ENCODE peak calls at places on chromosomes 6 and 20, in six cellular contexts. One of them, this sample, is unnamed.

GRCh38 chr6:90187437-90188049 is 109.1 kb downstream of the BACH2 start:
- DNase-seq in PC-3: no peak
- DNase-seq in mammary epithelial cell: no peak
- DNase-seq in astrocyte: no peak
- DNase-seq in K562: no peak
- DNase-seq in GM23248: no peak
- DNase-seq in this sample: no peak

GRCh38 chr6:166758136-166758704 is 131.2 kb upstream of the RPS6KA2 start:
- DNase-seq in astrocyte: no peak
- DNase-seq in PC-3: no peak
- DNase-seq in GM23248: no peak
- DNase-seq in K562: no peak
- DNase-seq in mammary epithelial cell: no peak
- DNase-seq in this sample: no peak

GRCh38 chr6:136123464-136123863 is 126.6 kb downstream of the MTFR2 start:
- DNase-seq in PC-3: peak; percentile 60
- DNase-seq in mammary epithelial cell: peak; percentile 39
- DNase-seq in K562: no peak
- DNase-seq in GM23248: peak; percentile 73
- DNase-seq in astrocyte: peak; percentile 56
- DNase-seq in this sample: peak; percentile 53

GRCh38 chr6:150090328-150090727 is 21.4 kb upstream of the ULBP3 start:
- DNase-seq in K562: no peak
- DNase-seq in PC-3: no peak
- DNase-seq in GM23248: no peak
- DNase-seq in astrocyte: no peak
- DNase-seq in mammary epithelial cell: no peak
- DNase-seq in this sample: no peak

GRCh38 chr6:13367396-13367795 is 39.1 kb upstream of the TBC1D7 start:
- DNase-seq in mammary epithelial cell: no peak
- DNase-seq in K562: no peak
- DNase-seq in PC-3: no peak
- DNase-seq in astrocyte: no peak
- DNase-seq in GM23248: no peak
- DNase-seq in this sample: no peak

GRCh38 chr20:39823239-39823638 is 861.1 kb downstream of the DHX35 start:
- DNase-seq in K562: no peak
- DNase-seq in PC-3: no peak
- DNase-seq in mammary epithelial cell: peak; percentile 44
- DNase-seq in GM23248: peak; percentile 93
- DNase-seq in astrocyte: peak; percentile 96
- DNase-seq in this sample: peak; percentile 53

GRCh38 chr6:135876048-135876447 is 24.5 kb downstream of the PDE7B start:
- DNase-seq in PC-3: no peak
- DNase-seq in mammary epithelial cell: no peak
- DNase-seq in GM23248: no peak
- DNase-seq in astrocyte: no peak
- DNase-seq in K562: no peak
- DNase-seq in this sample: no peak

GRCh38 chr20:2859330-2860121 is 13.8 kb upstream of the PTPRA start:
- DNase-seq in mammary epithelial cell: no peak
- DNase-seq in astrocyte: peak; percentile 31
- DNase-seq in K562: no peak
- DNase-seq in GM23248: peak; percentile 70
- DNase-seq in PC-3: no peak
- DNase-seq in this sample: peak; percentile 49

GRCh38 chr6:39823187-39823815 is 31.1 kb downstream of the DAAM2 start:
- DNase-seq in K562: no peak
- DNase-seq in astrocyte: no peak
- DNase-seq in GM23248: no peak
- DNase-seq in mammary epithelial cell: no peak
- DNase-seq in PC-3: no peak
- DNase-seq in this sample: peak; percentile 68

GRCh38 chr6:157965387-157965786 is 16.3 kb upstream of the SYNJ2 start:
- DNase-seq in K562: no peak
- DNase-seq in GM23248: no peak
- DNase-seq in mammary epithelial cell: no peak
- DNase-seq in PC-3: no peak
- DNase-seq in astrocyte: no peak
- DNase-seq in this sample: no peak

GRCh38 chr6:7088076-7088742 is 19.6 kb upstream of the RREB1 start:
- DNase-seq in PC-3: no peak
- DNase-seq in mammary epithelial cell: no peak
- DNase-seq in K562: no peak
- DNase-seq in GM23248: no peak
- DNase-seq in astrocyte: no peak
- DNase-seq in this sample: no peak

GRCh38 chr6:26223677-26224546 is 136.7 kb downstream of the HFE start:
- DNase-seq in PC-3: peak; percentile 93
- DNase-seq in mammary epithelial cell: peak; percentile 91
- DNase-seq in GM23248: peak; percentile 86
- DNase-seq in K562: no peak
- DNase-seq in astrocyte: peak; percentile 98
- DNase-seq in this sample: peak; percentile 98

GRCh38 chr20:32481311-32482103 is 103.6 kb downstream of the NOL4L start:
- DNase-seq in K562: no peak
- DNase-seq in astrocyte: no peak
- DNase-seq in PC-3: no peak
- DNase-seq in mammary epithelial cell: no peak
- DNase-seq in GM23248: peak; percentile 20
- DNase-seq in this sample: no peak

GRCh38 chr6:116586276-116586675 is 15.0 kb downstream of the RWDD1 start:
- DNase-seq in mammary epithelial cell: no peak
- DNase-seq in PC-3: peak; percentile 16
- DNase-seq in GM23248: no peak
- DNase-seq in K562: no peak
- DNase-seq in astrocyte: no peak
- DNase-seq in this sample: no peak

GRCh38 chr6:49342410-49342809 is 120.6 kb downstream of the MMUT start:
- DNase-seq in GM23248: no peak
- DNase-seq in PC-3: no peak
- DNase-seq in mammary epithelial cell: no peak
- DNase-seq in K562: no peak
- DNase-seq in astrocyte: no peak
- DNase-seq in this sample: no peak

GRCh38 chr6:116392158-116393032 is 21.6 kb downstream of the DSE start:
- DNase-seq in PC-3: peak; percentile 33
- DNase-seq in K562: no peak
- DNase-seq in mammary epithelial cell: peak; percentile 57
- DNase-seq in GM23248: no peak
- DNase-seq in astrocyte: peak; percentile 48
- DNase-seq in this sample: no peak

GRCh38 chr20:63129376-63129965 is 86.5 kb downstream of the YTHDF1 start:
- DNase-seq in PC-3: peak; percentile 22
- DNase-seq in K562: no peak
- DNase-seq in mammary epithelial cell: no peak
- DNase-seq in GM23248: no peak
- DNase-seq in astrocyte: no peak
- DNase-seq in this sample: no peak

GRCh38 chr20:63128367-63128766 is 87.6 kb downstream of the YTHDF1 start:
- DNase-seq in PC-3: no peak
- DNase-seq in astrocyte: no peak
- DNase-seq in mammary epithelial cell: no peak
- DNase-seq in GM23248: no peak
- DNase-seq in K562: no peak
- DNase-seq in this sample: no peak

GRCh38 chr20:63128956-63129355 is 87.0 kb downstream of the YTHDF1 start:
- DNase-seq in K562: no peak
- DNase-seq in GM23248: no peak
- DNase-seq in PC-3: no peak
- DNase-seq in mammary epithelial cell: no peak
- DNase-seq in astrocyte: no peak
- DNase-seq in this sample: no peak

GRCh38 chr20:63130654-63131577 is 85.0 kb downstream of the YTHDF1 start:
- DNase-seq in mammary epithelial cell: no peak
- DNase-seq in PC-3: no peak
- DNase-seq in K562: no peak
- DNase-seq in astrocyte: no peak
- DNase-seq in GM23248: no peak
- DNase-seq in this sample: no peak

GRCh38 chr20:63129991-63130653 is 85.8 kb downstream of the YTHDF1 start:
- DNase-seq in astrocyte: no peak
- DNase-seq in mammary epithelial cell: no peak
- DNase-seq in K562: no peak
- DNase-seq in GM23248: no peak
- DNase-seq in PC-3: no peak
- DNase-seq in this sample: no peak
- H3K4me3 ChIP-seq in astrocyte: no peak overlapping the region
- H3K4me3 ChIP-seq in mammary epithelial cell: no peak overlapping the region
- H3K4me3 ChIP-seq in K562: no peak overlapping the region
- H3K4me3 ChIP-seq in GM23248: no peak overlapping the region
- H3K4me3 ChIP-seq in PC-3: no peak overlapping the region
- H3K4me3 ChIP-seq in this sample: no peak overlapping the region

GRCh38 chr20:59742351-59743095 is 138.2 kb downstream of the PHACTR3 start:
- DNase-seq in mammary epithelial cell: no peak
- DNase-seq in PC-3: no peak
- DNase-seq in astrocyte: no peak
- DNase-seq in GM23248: no peak
- DNase-seq in K562: no peak
- DNase-seq in this sample: no peak
- H4K20me1 ChIP-seq in mammary epithelial cell: no peaks in the 10 kb centered on the region
- H4K20me1 ChIP-seq in PC-3: no peaks in the 10 kb centered on the region
- H4K20me1 ChIP-seq in astrocyte: no peaks in the 10 kb centered on the region
- H4K20me1 ChIP-seq in GM23248: no peaks in the 10 kb centered on the region
- H4K20me1 ChIP-seq in K562: peaks cover 4% of the 10 kb centered on the region
- H4K20me1 ChIP-seq in this sample: no peaks in the 10 kb centered on the region

GRCh38 chr20:44234566-44235317 is 12.4 kb upstream of the GDAP1L1 start:
- DNase-seq in GM23248: no peak
- DNase-seq in mammary epithelial cell: no peak
- DNase-seq in PC-3: no peak
- DNase-seq in K562: no peak
- DNase-seq in astrocyte: no peak
- DNase-seq in this sample: no peak
- H3K9ac ChIP-seq in GM23248: no peak overlapping the region
- H3K9ac ChIP-seq in mammary epithelial cell: no peak overlapping the region
- H3K9ac ChIP-seq in PC-3: no peak overlapping the region
- H3K9ac ChIP-seq in K562: no peak overlapping the region
- H3K9ac ChIP-seq in astrocyte: no peak overlapping the region
- H3K9ac ChIP-seq in this sample: no peak overlapping the region

GRCh38 chr6:17156966-17157365 is 55.1 kb downstream of the STMND1 start:
- DNase-seq in mammary epithelial cell: no peak
- DNase-seq in PC-3: no peak
- DNase-seq in GM23248: no peak
- DNase-seq in astrocyte: no peak
- DNase-seq in K562: no peak
- DNase-seq in this sample: no peak

GRCh38 chr6:17156112-17156921 is 54.5 kb downstream of the STMND1 start:
- DNase-seq in K562: peak; percentile 81
- DNase-seq in mammary epithelial cell: peak; percentile 49
- DNase-seq in PC-3: peak; percentile 88
- DNase-seq in GM23248: peak; percentile 78
- DNase-seq in astrocyte: peak; percentile 65
- DNase-seq in this sample: peak; percentile 72

GRCh38 chr6:17157617-17158016 is 55.8 kb downstream of the STMND1 start:
- DNase-seq in astrocyte: no peak
- DNase-seq in GM23248: no peak
- DNase-seq in K562: no peak
- DNase-seq in PC-3: no peak
- DNase-seq in mammary epithelial cell: no peak
- DNase-seq in this sample: no peak

GRCh38 chr6:17159240-17159639 is 57.4 kb downstream of the STMND1 start:
- DNase-seq in K562: no peak
- DNase-seq in PC-3: no peak
- DNase-seq in astrocyte: no peak
- DNase-seq in mammary epithelial cell: no peak
- DNase-seq in GM23248: no peak
- DNase-seq in this sample: no peak
- H3K4me3 ChIP-seq in K562: no peak overlapping the region
- H3K4me3 ChIP-seq in PC-3: no peak overlapping the region
- H3K4me3 ChIP-seq in astrocyte: no peak overlapping the region
- H3K4me3 ChIP-seq in mammary epithelial cell: no peak overlapping the region
- H3K4me3 ChIP-seq in GM23248: no peak overlapping the region
- H3K4me3 ChIP-seq in this sample: no peak overlapping the region

GRCh38 chr20:49286689-49287551 is 9.1 kb upstream of the ZNFX1 start:
- DNase-seq in astrocyte: peak; percentile 66
- DNase-seq in GM23248: peak; percentile 38
- DNase-seq in PC-3: peak; percentile 50
- DNase-seq in mammary epithelial cell: no peak
- DNase-seq in K562: peak; percentile 56
- DNase-seq in this sample: no peak
- H4K20me1 ChIP-seq in astrocyte: peaks cover 100% of the 10 kb centered on the region
- H4K20me1 ChIP-seq in GM23248: peaks cover 57% of the 10 kb centered on the region
- H4K20me1 ChIP-seq in PC-3: peaks cover 84% of the 10 kb centered on the region
- H4K20me1 ChIP-seq in mammary epithelial cell: peaks cover 58% of the 10 kb centered on the region
- H4K20me1 ChIP-seq in K562: peaks cover 79% of the 10 kb centered on the region
- H4K20me1 ChIP-seq in this sample: peaks cover 7% of the 10 kb centered on the region

This sample was measured in fibroblast of lung.